ENCODE peak calls at places on chromosomes 7 and 10, in six cellular contexts. E, D, V, N, O and S are unnamed samples.

GRCh38 chr10:9786576-9786975 is 1231.1 kb upstream of the CELF2 start:
- DNase-seq in D (no peak), N (no peak), E (no peak), V (no peak), O (no peak), S (no peak)

GRCh38 chr10:72819053-72819452 is 74.5 kb upstream of the OIT3 start:
- DNase-seq in E (no peak), N (no peak), V (no peak), D (no peak), O (no peak), S (no peak)

GRCh38 chr7:42082144-42082543 is 154.9 kb downstream of the GLI3 start:
- DNase-seq in V (no peak), D (no peak), E (no peak), N (no peak), O (peak; percentile 53), S (no peak)

GRCh38 chr7:26513948-26514347 is 222.3 kb downstream of the SNX10 start:
- DNase-seq in N (no peak), V (no peak), D (no peak), O (no peak), E (no peak), S (no peak)

GRCh38 chr7:30562498-30562897 is 32.2 kb upstream of the GARS1 start:
- DNase-seq in O (peak; percentile 88), D (no peak), N (no peak), E (no peak), V (peak; percentile 54), S (no peak)

GRCh38 chr10:51074238-51075028 is at the start of gene PRKG1:
- DNase-seq in O (peak; percentile 63), N (peak; percentile 77), V (peak; percentile 41), E (no peak), D (no peak), S (peak; percentile 89)

GRCh38 chr10:98154076-98154475 is 19.6 kb downstream of the R3HCC1L start:
- DNase-seq in O (peak; percentile 17), E (no peak), V (no peak), D (no peak), N (no peak), S (no peak)

GRCh38 chr7:98329100-98329871 is 47.8 kb downstream of the BRI3 start:
- DNase-seq in E (no peak), N (no peak), V (no peak), D (no peak), O (no peak), S (peak; percentile 28)

GRCh38 chr10:35661236-35661635 is 19.1 kb upstream of the FZD8 start:
- DNase-seq in N (no peak), E (no peak), O (peak; percentile 26), V (no peak), D (no peak), S (no peak)